ENCODE peak calls at places on chromosomes 7 and 10, in nine cellular contexts. S is fibroblast of villous mesenchyme, D is fibroblast of mammary gland, N is AG04450, W is dorsolateral prefrontal cortex, X is right atrium auricular region, B is suprapubic skin, Q is astrocyte of the spinal cord, V is heart right ventricle. L is an unnamed sample.

GRCh38 chr7:128356546-128357365 is 4.7 kb downstream of the PRRT4 start:
- DNase-seq in S (no peak), D (no peak), N (no peak), W (no peak), X (no peak), B (no peak), Q (no peak), V (no peak), L (no peak)

GRCh38 chr10:35192645-35193249 is 66.1 kb downstream of the CREM start:
- DNase-seq in S (peak; percentile 73), D (no peak), N (no peak), W (no peak), X (no peak), B (no peak), Q (no peak), V (no peak), L (no peak)

GRCh38 chr10:101709359-101710063 is 14.5 kb upstream of the FBXW4 start:
- DNase-seq in S (no peak), D (peak; percentile 7), N (no peak), W (no peak), X (no peak), B (no peak), Q (peak; percentile 22), V (no peak), L (no peak)

GRCh38 chr10:97532935-97533671 is 34.4 kb downstream of the UBTD1 start:
- DNase-seq in S (peak; percentile 57), D (peak; percentile 57), N (no peak), W (peak; percentile 56), X (no peak), B (no peak), Q (peak; percentile 73), V (no peak), L (peak; percentile 73)

GRCh38 chr7:4690953-4691856 is 9.1 kb downstream of the FOXK1 start:
- DNase-seq in S (peak; percentile 62), D (no peak), N (no peak), W (no peak), X (no peak), B (no peak), Q (no peak), V (no peak), L (no peak)

GRCh38 chr10:110410329-110411046 is 87.2 kb upstream of the DUSP5 start:
- DNase-seq in S (peak; percentile 92), D (peak; percentile 98), N (peak; percentile 93), W (no peak), X (no peak), B (no peak), Q (peak; percentile 93), V (no peak), L (peak; percentile 96)

GRCh38 chr7:116806046-116806944 is 56.1 kb upstream of the CAPZA2 start:
- DNase-seq in S (no peak), D (no peak), N (no peak), W (no peak), X (no peak), B (no peak), Q (no peak), V (no peak), L (no peak)

GRCh38 chr7:100884741-100885439 is 4.6 kb downstream of the UFSP1 start:
- DNase-seq in S (no peak), D (no peak), N (no peak), W (no peak), X (no peak), B (no peak), Q (no peak), V (no peak), L (no peak)

GRCh38 chr10:75121322-75121721 is 9.9 kb downstream of the SAMD8 start:
- DNase-seq in S (peak; percentile 56), D (no peak), N (no peak), W (no peak), X (no peak), B (no peak), Q (no peak), V (no peak), L (no peak)

GRCh38 chr7:127978421-127978820 is 52.8 kb downstream of the LRRC4 start:
- DNase-seq in S (peak; percentile 43), D (no peak), N (no peak), W (no peak), X (no peak), B (no peak), Q (no peak), V (no peak), L (no peak)

GRCh38 chr10:72315611-72316385 is 38.9 kb downstream of the DNAJB12 start:
- DNase-seq in S (peak; percentile 64), D (peak; percentile 91), N (no peak), W (no peak), X (peak; percentile 84), B (peak; percentile 80), Q (peak; percentile 64), V (peak; percentile 89), L (peak; percentile 79)

GRCh38 chr7:123797673-123798526 is 47.1 kb upstream of the HYAL4 start:
- DNase-seq in S (peak; percentile 86), D (peak; percentile 73), N (peak; percentile 39), W (no peak), X (no peak), B (no peak), Q (peak; percentile 91), V (no peak), L (peak; percentile 91)

GRCh38 chr7:50267525-50268041 is 36.9 kb upstream of the IKZF1 start:
- DNase-seq in S (no peak), D (no peak), N (no peak), W (no peak), X (no peak), B (no peak), Q (no peak), V (no peak), L (no peak)

GRCh38 chr10:125768217-125768616 is 7.4 kb downstream of the MMP21 start:
- DNase-seq in S (peak; percentile 27), D (peak; percentile 32), N (no peak), W (no peak), X (no peak), B (no peak), Q (peak; percentile 15), V (no peak), L (peak; percentile 43)

GRCh38 chr10:60521974-60522405 is 132.3 kb upstream of the ANK3 start:
- DNase-seq in S (peak; percentile 2), D (peak; percentile 55), N (no peak), W (no peak), X (no peak), B (no peak), Q (peak; percentile 89), V (no peak), L (peak; percentile 53)

GRCh38 chr7:32515890-32516550 is 20.7 kb downstream of the AVL9 start:
- DNase-seq in S (no peak), D (no peak), N (no peak), W (no peak), X (no peak), B (no peak), Q (peak; percentile 58), V (no peak), L (no peak)

GRCh38 chr10:76684968-76685367 is 952.6 kb downstream of the KCNMA1 start:
- DNase-seq in S (no peak), D (no peak), N (no peak), W (no peak), X (no peak), B (no peak), Q (no peak), V (no peak), L (no peak)

GRCh38 chr10:4512557-4513286 is 313.3 kb upstream of the AKR1E2 start:
- DNase-seq in S (peak; percentile 77), D (peak; percentile 92), N (peak; percentile 49), W (no peak), X (peak; percentile 67), B (no peak), Q (peak; percentile 73), V (peak; percentile 58), L (peak; percentile 88)

GRCh38 chr10:132294196-132294520 is 13.6 kb downstream of the STK32C start:
- DNase-seq in S (no peak), D (no peak), N (no peak), W (no peak), X (no peak), B (no peak), Q (no peak), V (no peak), L (no peak)
- TF ChIP-seq CTCF in S (no peak), D (no peak), N (no peak), W (no peak), X (no peak), B (no peak), Q (no peak), V (no peak), L (no peak)

DNA sequence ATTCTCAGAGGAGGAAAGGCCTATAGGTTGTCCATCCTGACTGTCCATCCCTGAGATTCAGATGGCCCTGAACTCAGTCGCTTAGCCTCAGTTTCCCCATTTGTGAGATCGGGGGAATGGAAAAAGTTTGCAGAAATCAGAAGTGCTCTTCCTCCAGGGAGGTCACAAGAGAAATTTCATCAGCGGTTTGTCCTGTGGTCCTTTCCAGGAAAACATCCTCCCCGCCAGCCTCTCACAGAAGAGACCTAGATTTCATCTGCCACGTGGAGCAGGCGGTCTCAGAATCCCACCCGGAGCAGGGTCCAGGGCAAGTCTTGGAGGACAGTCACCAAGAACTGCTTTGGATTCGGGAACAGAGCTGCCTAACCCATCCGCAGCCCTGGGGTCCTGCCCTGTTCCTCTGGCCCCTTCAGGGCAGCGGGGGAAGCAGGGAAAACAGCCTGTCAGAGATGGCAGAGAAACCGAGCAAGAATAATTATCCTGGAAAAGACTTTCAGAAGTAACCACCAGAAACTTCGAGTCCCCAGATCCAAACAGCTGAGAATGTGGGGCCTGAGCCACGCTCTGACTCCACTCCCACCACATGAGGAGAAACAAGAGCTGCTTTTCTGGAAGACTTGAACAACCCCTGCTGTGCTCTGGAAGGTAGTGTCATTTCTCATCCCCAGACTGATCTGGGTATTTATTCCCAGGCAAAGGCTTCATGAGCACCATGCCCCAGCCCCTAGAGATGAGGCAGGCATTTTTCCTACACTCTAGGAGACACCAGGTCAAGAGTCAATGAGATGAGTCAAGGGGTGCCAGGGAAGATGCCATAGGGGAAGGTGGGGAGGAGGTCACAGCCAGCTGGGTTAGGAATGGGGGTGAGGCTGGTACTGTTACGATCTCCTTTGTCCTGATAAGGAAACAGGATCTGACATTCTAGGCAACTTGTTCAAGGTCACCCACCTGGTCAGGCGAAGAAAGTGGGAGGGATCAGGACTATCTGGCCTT is 1.1 kb upstream of the TNS3 start:
- DNase-seq in S (no peak), D (no peak), N (no peak), W (no peak), X (no peak), B (no peak), Q (peak; percentile 77), V (no peak), L (no peak)
- H3K4me3 ChIP-seq in S (no peak overlapping the region), D (no peak overlapping the region), N (no peak overlapping the region), W (no peak overlapping the region), X (peak overlapping the region; percentile 80), B (peak overlapping the region; percentile 54), Q (no peak overlapping the region), V (peak overlapping the region; percentile 71), L (no peak overlapping the region)

GRCh38 chr10:59234814-59235429 is 58.5 kb downstream of the PHYHIPL start:
- DNase-seq in S (peak; percentile 28), D (peak; percentile 57), N (peak; percentile 15), W (no peak), X (no peak), B (no peak), Q (peak; percentile 51), V (peak; percentile 30), L (peak; percentile 68)
- TF ChIP-seq CTCF in S (peak; percentile 55), D (peak; percentile 77), N (peak; percentile 75), W (peak; percentile 34), X (peak; percentile 29), B (peak; percentile 34), Q (peak; percentile 70), V (peak; percentile 78), L (peak; percentile 58)

DNA sequence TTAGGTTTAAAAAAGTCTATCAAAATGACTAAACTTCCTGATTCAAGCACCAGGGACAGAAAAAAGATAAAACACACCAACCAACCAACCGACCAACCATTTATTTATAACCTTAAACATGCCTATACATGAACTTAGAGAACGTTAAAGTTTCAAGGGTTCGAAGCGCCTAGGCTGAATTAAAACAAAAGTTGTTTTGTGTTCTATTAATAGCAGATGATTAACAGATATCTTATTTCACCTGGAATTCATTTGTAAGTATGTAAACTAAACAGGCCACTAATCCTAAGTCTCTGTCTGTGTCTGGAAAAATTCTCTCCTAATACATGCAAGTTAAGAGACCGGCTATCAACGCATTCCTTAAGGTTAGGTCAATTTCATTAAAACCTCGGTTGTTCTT is 1.4 kb downstream of the BAIAP2L1 start:
- DNase-seq in S (peak; percentile 46), D (no peak), N (no peak), W (no peak), X (no peak), B (no peak), Q (peak; percentile 37), V (no peak), L (no peak)
- H3K4me3 ChIP-seq in S (peak overlapping the region; percentile 78), D (no peak overlapping the region), N (no peak overlapping the region), W (no peak overlapping the region), X (peak overlapping the region; percentile 67), B (peak overlapping the region; percentile 74), Q (peak overlapping the region; percentile 74), V (peak overlapping the region; percentile 34), L (peak overlapping the region; percentile 65)